ENCODE peak calls at places on chromosomes 3 and 15, in ten cellular contexts. K is AG10803; Q is A549; C is HTR-8/SVneo; H is activated T-cell treated with anti-CD3 and anti-CD28 coated beads, Interleukin-2, amount 50 U/mL, for 72 hours; L is aorta; J is GM13977; F is hypothalamus; B is fibroblast of lung; P is SW480. E is an unnamed sample.

GRCh38 chr3:168186293-168186983 is 90.7 kb upstream of the GOLIM4 start:
- DNase-seq in B (peak), H (no peak), J (no peak), F (no peak), Q (no peak), K (no peak), L (no peak), C (no peak), P (no peak), E (no peak)

GRCh38 chr15:72229076-72229946 is 1.7 kb downstream of the PKM start:
- DNase-seq in C (no peak), P (no peak), J (no peak), K (peak), Q (no peak), L (peak), H (peak), B (peak), F (no peak), E (peak)

GRCh38 chr3:193452338-193452737 is 73.8 kb upstream of the ATP13A5 start:
- DNase-seq in J (no peak), L (no peak), H (no peak), K (no peak), Q (no peak), F (no peak), P (peak), B (no peak), C (peak), E (no peak)

GRCh38 chr3:26236991-26237682 is 385.4 kb upstream of the LRRC3B start:
- DNase-seq in C (no peak), Q (no peak), J (no peak), B (no peak), K (no peak), F (no peak), P (no peak), H (no peak), L (no peak), E (no peak)

GRCh38 chr3:172688588-172688987 is 22.3 kb downstream of the NCEH1 start:
- DNase-seq in L (no peak), J (no peak), P (no peak), K (no peak), C (no peak), Q (no peak), F (no peak), B (no peak), H (no peak), E (no peak)

GRCh38 chr3:111594205-111594604 is 941 bp downstream of the ZBED2 start:
- DNase-seq in K (peak), J (peak), H (no peak), B (peak), P (peak), F (no peak), C (peak), L (no peak), Q (peak), E (no peak)

GRCh38 chr3:9468460-9468859 is 71.0 kb downstream of the SETD5 start:
- DNase-seq in B (no peak), Q (no peak), J (no peak), P (no peak), L (no peak), H (peak), C (no peak), K (no peak), F (no peak), E (no peak)

GRCh38 chr15:77064539-77065308 is 6.2 kb downstream of the TSPAN3 start:
- DNase-seq in J (no peak), F (no peak), B (no peak), H (no peak), K (no peak), Q (peak), C (no peak), P (no peak), L (no peak), E (no peak)

GRCh38 chr15:57395292-57395691 is 19.0 kb downstream of the CGNL1 start:
- DNase-seq in H (no peak), J (no peak), F (peak), B (peak), Q (peak), P (no peak), L (no peak), C (peak), K (peak), E (no peak)

GRCh38 chr3:51681453-51681852 is 10.4 kb downstream of the TEX264 start:
- DNase-seq in F (no peak), J (no peak), P (peak), C (no peak), H (peak), L (peak), Q (no peak), K (peak), B (no peak), E (peak)

E was measured in CD4-positive, CD25-positive, alpha-beta regulatory T cell.